ENCODE peak calls at places on chromosomes 3 and 15, in five cellular contexts. H, D, C, J and B are unnamed samples.

GRCh38 chr15:74213858-74214284 is 11.3 kb upstream of the STRA6 start:
- DNase-seq in H (no peak), D (no peak), C (no peak), J (no peak), B (no peak)

GRCh38 chr15:39285663-39286062 is 295.2 kb upstream of the THBS1 start:
- DNase-seq in H (no peak), D (no peak), C (peak; percentile 27), J (no peak), B (no peak)

GRCh38 chr15:52559022-52559421 is 9.8 kb downstream of the ARPP19 start:
- DNase-seq in H (no peak), D (no peak), C (no peak), J (no peak), B (no peak)

GRCh38 chr15:95557226-95558046 is 773.1 kb upstream of the NR2F2 start:
- DNase-seq in H (peak; percentile 44), D (no peak), C (peak; percentile 95), J (peak; percentile 97), B (peak; percentile 91)

GRCh38 chr3:77147836-77148578 is 108.1 kb downstream of the ROBO2 start:
- DNase-seq in H (no peak), D (no peak), C (no peak), J (peak; percentile 5), B (peak; percentile 41)

GRCh38 chr3:12993022-12993622 is 80.1 kb downstream of the IQSEC1 start:
- DNase-seq in H (peak; percentile 70), D (peak; percentile 45), C (peak; percentile 11), J (no peak), B (no peak)

GRCh38 chr15:90463381-90463780 is 66.3 kb upstream of the CRTC3 start:
- DNase-seq in H (no peak), D (no peak), C (peak; percentile 76), J (peak; percentile 85), B (peak; percentile 60)

GRCh38 chr3:81823882-81824395 is 62.5 kb upstream of the GBE1 start:
- DNase-seq in H (no peak), D (no peak), C (no peak), J (no peak), B (peak; percentile 19)

GRCh38 chr3:14565791-14566588 is 25.8 kb upstream of the GRIP2 start:
- DNase-seq in H (no peak), D (no peak), C (peak; percentile 26), J (peak; percentile 59), B (no peak)

GRCh38 chr3:15637131-15637951 is 35.8 kb downstream of the BTD start:
- DNase-seq in H (no peak), D (no peak), C (no peak), J (peak; percentile 22), B (no peak)

GRCh38 chr3:53478921-53479664 is 15.3 kb upstream of the CACNA1D start:
- DNase-seq in H (no peak), D (no peak), C (no peak), J (no peak), B (no peak)

GRCh38 chr15:51335538-51335961 is 2.8 kb downstream of the CYP19A1 start:
- DNase-seq in H (no peak), D (no peak), C (no peak), J (no peak), B (no peak)

GRCh38 chr15:97866994-97867393 is 93.5 kb upstream of the ARRDC4 start:
- DNase-seq in H (no peak), D (no peak), C (no peak), J (no peak), B (no peak)

GRCh38 chr3:69231929-69232437 is 109.6 kb upstream of the LMOD3 start:
- DNase-seq in H (peak; percentile 51), D (no peak), C (no peak), J (no peak), B (peak; percentile 62)

GRCh38 chr3:50617096-50617791 is at the start of gene MAPKAPK3:
- DNase-seq in H (no peak), D (peak; percentile 59), C (no peak), J (no peak), B (no peak)

GRCh38 chr15:52464478-52464877 is 64.2 kb downstream of the MYO5A start:
- DNase-seq in H (no peak), D (no peak), C (no peak), J (no peak), B (no peak)

GRCh38 chr15:64618138-64618537 is 157.3 kb downstream of the RBPMS2 start:
- DNase-seq in H (no peak), D (no peak), C (no peak), J (no peak), B (no peak)

GRCh38 chr15:48717458-48717857 is 71.9 kb upstream of the FBN1 start:
- DNase-seq in H (no peak), D (no peak), C (peak; percentile 59), J (peak; percentile 33), B (peak; percentile 26)

GRCh38 chr3:32143849-32144757 is 37.7 kb downstream of the GPD1L start:
- DNase-seq in H (peak; percentile 44), D (no peak), C (peak; percentile 97), J (peak; percentile 91), B (peak; percentile 93)

GRCh38 chr3:161108840-161109239 is 3.7 kb upstream of the B3GALNT1 start:
- DNase-seq in H (no peak), D (no peak), C (no peak), J (peak; percentile 32), B (peak; percentile 71)

GRCh38 chr3:58335432-58335947 is 2.8 kb downstream of the PXK start:
- DNase-seq in H (no peak), D (no peak), C (no peak), J (no peak), B (no peak)

DNA sequence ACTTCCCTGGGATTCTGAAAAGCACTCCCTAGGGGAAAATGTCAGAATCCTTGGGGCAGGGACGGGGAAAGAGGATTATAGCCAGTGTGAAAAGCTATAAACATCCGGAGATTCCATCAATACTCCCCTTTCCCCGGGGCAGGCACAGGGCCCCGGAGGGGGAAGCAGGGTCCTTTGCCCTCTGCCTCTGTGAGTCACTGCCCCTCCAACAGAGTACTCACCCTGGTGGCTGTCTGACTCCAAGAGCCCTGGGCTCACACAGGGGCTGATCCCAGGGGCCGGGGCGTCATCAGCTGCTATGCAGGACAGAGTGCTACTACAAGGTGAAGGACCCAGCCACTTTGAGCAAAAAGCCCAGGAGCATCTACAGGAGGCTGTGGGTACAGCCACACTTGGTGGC is 133.0 kb upstream of the PRR20G start:
- DNase-seq in H (no peak), D (no peak), C (no peak), J (no peak), B (no peak)
- TF ChIP-seq CTCF in H (no peak), D (no peak), C (no peak), J (no peak), B (no peak)

GRCh38 chr15:63503739-63504246 is 600 bp upstream of the USP3 start:
- DNase-seq in H (no peak), D (no peak), C (peak; percentile 93), J (peak; percentile 75), B (peak; percentile 95)

GRCh38 chr15:63506537-63507035 is 2.2 kb downstream of the USP3 start:
- DNase-seq in H (no peak), D (no peak), C (no peak), J (no peak), B (peak; percentile 65)

GRCh38 chr15:63505842-63506222 is 1.4 kb downstream of the USP3 start:
- DNase-seq in H (no peak), D (no peak), C (no peak), J (no peak), B (no peak)

GRCh38 chr15:63504247-63504978 is at the start of gene USP3:
- DNase-seq in H (peak; percentile 92), D (peak; percentile 95), C (peak; percentile 94), J (peak; percentile 97), B (peak; percentile 71)

GRCh38 chr15:63504979-63505841 is 817 bp downstream of the USP3 start:
- DNase-seq in H (peak; percentile 62), D (peak; percentile 67), C (peak; percentile 51), J (peak; percentile 58), B (peak; percentile 45)
- TF ChIP-seq CTCF in H (no peak), D (peak; percentile 58), C (peak; percentile 13), J (peak; percentile 23), B (peak; percentile 25)

GRCh38 chr3:126026761-126027160 is 57.2 kb downstream of the SLC41A3 start:
- DNase-seq in H (no peak), D (no peak), C (no peak), J (no peak), B (no peak)

GRCh38 chr3:126025862-126026261 is 56.9 kb downstream of the ROPN1B start:
- DNase-seq in H (no peak), D (no peak), C (no peak), J (no peak), B (no peak)

GRCh38 chr3:126029241-126029640 is 54.7 kb downstream of the SLC41A3 start:
- DNase-seq in H (no peak), D (no peak), C (no peak), J (no peak), B (no peak)

GRCh38 chr3:126026277-126026751 is 57.3 kb downstream of the ROPN1B start:
- DNase-seq in H (no peak), D (no peak), C (no peak), J (no peak), B (no peak)

GRCh38 chr3:126028096-126028495 is 55.8 kb downstream of the SLC41A3 start:
- DNase-seq in H (no peak), D (no peak), C (no peak), J (no peak), B (no peak)
- TF ChIP-seq CTCF in H (no peak), D (no peak), C (no peak), J (no peak), B (no peak)

GRCh38 chr15:40739854-40740253 is 15.2 kb downstream of the RMDN3 start:
- DNase-seq in H (no peak), D (no peak), C (no peak), J (no peak), B (no peak)
- TF ChIP-seq CTCF in H (no peak), D (no peak), C (peak; percentile 3), J (no peak), B (no peak)